ENCODE peak calls at places on chromosomes 1 and 21, in four cellular contexts. E is thoracic aorta, G is uterus, K is GM23248. B is an unnamed sample.

GRCh38 chr1:182029002-182029378 is 32.5 kb downstream of the ZNF648 start:
- DNase-seq in E (no peak), G (no peak), K (no peak), B (no peak)

GRCh38 chr1:42003433-42003832 is 84.7 kb upstream of the HIVEP3 start:
- DNase-seq in E (no peak), G (no peak), K (no peak), B (no peak)

GRCh38 chr1:179002552-179003345 is 22.9 kb upstream of the FAM20B start:
- DNase-seq in E (peak; percentile 22), G (peak; percentile 83), K (peak; percentile 68), B (peak; percentile 77)

GRCh38 chr1:16237343-16237830 is 404 bp upstream of the CPLANE2 start:
- DNase-seq in E (no peak), G (no peak), K (peak; percentile 64), B (no peak)

GRCh38 chr1:45345014-45345413 is 4.8 kb upstream of the MUTYH start:
- DNase-seq in E (no peak), G (no peak), K (no peak), B (no peak)

GRCh38 chr1:94980049-94980908 is 53.4 kb upstream of the CNN3 start:
- DNase-seq in E (no peak), G (no peak), K (peak; percentile 52), B (no peak)

GRCh38 chr21:43300496-43301423 is 126.2 kb downstream of the SIK1 start:
- DNase-seq in E (no peak), G (no peak), K (peak; percentile 41), B (peak; percentile 63)

GRCh38 chr1:169348356-169349036 is 19.1 kb downstream of the NME7 start:
- DNase-seq in E (no peak), G (no peak), K (peak; percentile 71), B (no peak)

GRCh38 chr1:31617917-31618746 is 643 bp downstream of the HCRTR1 start:
- DNase-seq in E (no peak), G (no peak), K (peak; percentile 70), B (peak; percentile 42)

GRCh38 chr1:231421971-231422797 is at the start of gene EGLN1:
- DNase-seq in E (peak; percentile 21), G (peak; percentile 77), K (peak; percentile 88), B (peak; percentile 89)

GRCh38 chr1:231421616-231421970 is 494 bp downstream of the EGLN1 start:
- DNase-seq in E (no peak), G (peak; percentile 28), K (peak; percentile 74), B (peak; percentile 44)

GRCh38 chr1:231420299-231420958 is 1.7 kb downstream of the EGLN1 start:
- DNase-seq in E (no peak), G (no peak), K (peak; percentile 34), B (no peak)

GRCh38 chr1:231419738-231420298 is 2.3 kb downstream of the EGLN1 start:
- DNase-seq in E (no peak), G (no peak), K (peak; percentile 46), B (no peak)

DNA sequence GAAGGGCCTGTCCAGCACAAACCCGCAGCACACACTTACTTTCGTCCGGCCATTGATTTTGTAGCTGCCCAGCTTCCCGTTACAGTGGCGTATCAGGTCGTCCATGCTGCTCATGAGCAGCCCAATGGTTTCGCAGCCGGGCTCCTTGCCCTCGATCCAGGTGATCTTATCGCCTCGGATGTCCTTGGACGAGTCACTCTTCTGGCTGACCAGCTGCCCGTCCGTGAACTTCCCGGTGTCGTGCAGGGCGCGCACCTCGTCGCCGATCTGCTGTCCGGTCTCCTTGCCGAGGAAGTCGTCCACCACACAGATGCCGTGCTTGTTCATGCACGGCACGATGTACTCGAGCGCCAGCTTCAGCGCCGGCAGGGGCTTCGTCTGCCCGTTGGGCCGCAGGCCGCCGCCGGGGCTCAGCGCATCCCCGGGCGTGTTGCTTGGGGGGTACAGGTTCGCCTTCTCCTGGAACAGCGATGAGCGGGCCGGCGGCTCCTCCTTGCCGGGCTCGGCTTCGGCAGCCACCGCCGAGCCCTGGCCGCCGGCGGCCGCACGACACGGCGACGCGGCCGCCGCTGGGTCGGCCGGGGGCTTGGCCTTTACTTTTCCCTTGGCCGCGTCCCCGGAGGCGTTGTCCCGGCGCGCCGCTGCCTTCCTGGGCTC is 1.0 kb downstream of the EGLN1 start:
- DNase-seq in E (no peak), G (peak; percentile 28), K (peak; percentile 63), B (peak; percentile 48)
- H3K27ac ChIP-seq in E (peak overlapping the region; percentile 95), G (peak overlapping the region; percentile 100), K (peak overlapping the region; percentile 67), B (peak overlapping the region; percentile 100)

GRCh38 chr1:233364695-233365539 is 37.4 kb downstream of the MAP3K21 start:
- DNase-seq in E (no peak), G (no peak), K (peak; percentile 47), B (no peak)

GRCh38 chr1:233368106-233368783 is 40.7 kb downstream of the MAP3K21 start:
- DNase-seq in E (no peak), G (no peak), K (peak; percentile 48), B (no peak)

GRCh38 chr1:233368784-233369120 is 41.2 kb downstream of the MAP3K21 start:
- DNase-seq in E (no peak), G (no peak), K (no peak), B (no peak)

GRCh38 chr1:233364026-233364425 is 36.5 kb downstream of the MAP3K21 start:
- DNase-seq in E (no peak), G (no peak), K (no peak), B (no peak)

DNA sequence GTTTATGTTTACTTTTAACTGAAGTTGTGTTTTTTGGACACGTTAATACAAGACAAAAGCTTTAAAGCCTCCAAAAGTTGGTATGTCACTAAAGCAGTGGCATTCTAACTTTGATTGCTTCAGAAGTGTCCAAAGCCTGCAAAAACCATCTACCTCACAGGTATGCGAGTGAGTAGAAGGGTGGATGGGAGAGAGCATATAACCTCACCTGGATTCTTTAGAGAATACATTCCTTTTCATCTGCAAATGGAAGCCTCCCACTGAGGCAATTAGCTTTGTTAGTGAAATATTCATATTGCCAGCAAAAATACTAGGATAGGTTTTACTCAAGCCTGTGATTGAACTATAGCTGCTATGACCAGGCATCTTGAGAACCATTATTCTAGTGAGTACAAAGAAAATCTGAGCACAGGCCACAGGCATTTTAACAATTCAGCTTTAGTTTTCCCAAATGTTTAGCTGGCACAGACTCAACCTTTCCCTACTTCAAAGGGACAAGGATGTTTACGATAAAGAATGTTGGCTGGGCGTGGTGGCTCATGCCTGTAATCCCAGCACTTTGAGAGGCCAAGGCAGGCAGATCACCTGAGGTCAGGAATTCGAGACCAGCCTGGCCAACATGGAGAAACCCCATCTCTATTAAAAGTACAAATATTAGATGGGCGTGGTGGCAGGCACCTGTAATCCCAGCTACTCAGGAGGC is 39.7 kb downstream of the MAP3K21 start:
- DNase-seq in E (no peak), G (no peak), K (no peak), B (no peak)
- H3K27ac ChIP-seq in E (no peak overlapping the region), G (no peak overlapping the region), K (no peak overlapping the region), B (no peak overlapping the region)

GRCh38 chr1:154520333-154520732 is 18.1 kb upstream of the SHE start:
- DNase-seq in E (no peak), G (no peak), K (no peak), B (peak; percentile 28)
- H3K27ac ChIP-seq in E (no peak overlapping the region), G (no peak overlapping the region), K (no peak overlapping the region), B (peak overlapping the region; percentile 34)

GRCh38 chr1:3321559-3322439 is 132.7 kb upstream of the ARHGEF16 start:
- DNase-seq in E (no peak), G (no peak), K (peak; percentile 21), B (no peak)
- H3K27ac ChIP-seq in E (no peak overlapping the region), G (no peak overlapping the region), K (no peak overlapping the region), B (peak overlapping the region; percentile 85)

GRCh38 chr1:33515607-33516006 is 43.2 kb downstream of the ZSCAN20 start:
- DNase-seq in E (no peak), G (no peak), K (no peak), B (peak; percentile 53)

GRCh38 chr1:33516428-33516827 is 44.0 kb downstream of the ZSCAN20 start:
- DNase-seq in E (no peak), G (no peak), K (no peak), B (no peak)

GRCh38 chr1:33516891-33517550 is 44.6 kb downstream of the ZSCAN20 start:
- DNase-seq in E (no peak), G (no peak), K (no peak), B (no peak)

GRCh38 chr1:33519240-33519884 is 46.9 kb downstream of the ZSCAN20 start:
- DNase-seq in E (no peak), G (no peak), K (no peak), B (no peak)

GRCh38 chr1:33517596-33518250 is 45.3 kb downstream of the ZSCAN20 start:
- DNase-seq in E (no peak), G (no peak), K (peak; percentile 13), B (no peak)
- H3K27ac ChIP-seq in E (no peak overlapping the region), G (no peak overlapping the region), K (no peak overlapping the region), B (no peak overlapping the region)

GRCh38 chr1:175857756-175858155 is 114.4 kb upstream of the TNR start:
- DNase-seq in E (no peak), G (no peak), K (no peak), B (no peak)
- H3K27ac ChIP-seq in E (no peak overlapping the region), G (no peak overlapping the region), K (no peak overlapping the region), B (no peak overlapping the region)